ENCODE peak calls at places on chromosomes 7 and 10, in ten cellular contexts. One of them, this sample, is unnamed.
A peak's percentile ranks its signal among the peaks of the same experiment; 100 is the strongest.

GRCh38 chr10:52908483-52908882 is 135.9 kb upstream of the MBL2 start:
- DNase-seq in esophagus squamous epithelium: no peak
- DNase-seq in right atrium auricular region: no peak
- DNase-seq in H9: peak; percentile 38
- DNase-seq in heart right ventricle: no peak
- DNase-seq in CD4-positive, alpha-beta T cell: no peak
- DNase-seq in pancreas: no peak
- DNase-seq in CD8-positive, alpha-beta T cell: no peak
- DNase-seq in GM23338: peak; percentile 79
- DNase-seq in ovary: no peak
- DNase-seq in this sample: no peak

GRCh38 chr10:122112625-122113160 is 123.7 kb downstream of the TACC2 start:
- DNase-seq in CD8-positive, alpha-beta T cell: no peak
- DNase-seq in H9: peak; percentile 81
- DNase-seq in ovary: peak; percentile 89
- DNase-seq in right atrium auricular region: peak; percentile 94
- DNase-seq in heart right ventricle: peak; percentile 87
- DNase-seq in pancreas: peak; percentile 76
- DNase-seq in GM23338: peak; percentile 86
- DNase-seq in CD4-positive, alpha-beta T cell: no peak
- DNase-seq in esophagus squamous epithelium: no peak
- DNase-seq in this sample: peak; percentile 87

GRCh38 chr7:87564290-87564963 is 36.3 kb downstream of the ABCB1 start:
- DNase-seq in right atrium auricular region: no peak
- DNase-seq in heart right ventricle: no peak
- DNase-seq in CD4-positive, alpha-beta T cell: peak; percentile 0
- DNase-seq in esophagus squamous epithelium: no peak
- DNase-seq in GM23338: peak; percentile 77
- DNase-seq in pancreas: peak; percentile 36
- DNase-seq in CD8-positive, alpha-beta T cell: peak; percentile 3
- DNase-seq in H9: peak; percentile 75
- DNase-seq in ovary: no peak
- DNase-seq in this sample: no peak

GRCh38 chr7:78198756-78199155 is 400.2 kb downstream of the PHTF2 start:
- DNase-seq in pancreas: no peak
- DNase-seq in CD8-positive, alpha-beta T cell: no peak
- DNase-seq in CD4-positive, alpha-beta T cell: no peak
- DNase-seq in heart right ventricle: no peak
- DNase-seq in right atrium auricular region: no peak
- DNase-seq in ovary: no peak
- DNase-seq in GM23338: no peak
- DNase-seq in esophagus squamous epithelium: no peak
- DNase-seq in H9: no peak
- DNase-seq in this sample: no peak

GRCh38 chr7:83271212-83272099 is 108.8 kb upstream of the PCLO start:
- DNase-seq in CD8-positive, alpha-beta T cell: no peak
- DNase-seq in GM23338: peak; percentile 59
- DNase-seq in pancreas: no peak
- DNase-seq in heart right ventricle: no peak
- DNase-seq in H9: no peak
- DNase-seq in esophagus squamous epithelium: no peak
- DNase-seq in right atrium auricular region: no peak
- DNase-seq in ovary: no peak
- DNase-seq in CD4-positive, alpha-beta T cell: no peak
- DNase-seq in this sample: no peak

GRCh38 chr10:61475449-61475873 is 22.3 kb upstream of the TMEM26 start:
- DNase-seq in heart right ventricle: no peak
- DNase-seq in CD8-positive, alpha-beta T cell: no peak
- DNase-seq in pancreas: no peak
- DNase-seq in CD4-positive, alpha-beta T cell: no peak
- DNase-seq in right atrium auricular region: no peak
- DNase-seq in esophagus squamous epithelium: no peak
- DNase-seq in GM23338: no peak
- DNase-seq in H9: no peak
- DNase-seq in ovary: no peak
- DNase-seq in this sample: no peak

GRCh38 chr10:49396666-49396999 is 744 bp upstream of the DRGX start:
- DNase-seq in right atrium auricular region: no peak
- DNase-seq in H9: no peak
- DNase-seq in esophagus squamous epithelium: no peak
- DNase-seq in CD8-positive, alpha-beta T cell: no peak
- DNase-seq in GM23338: no peak
- DNase-seq in ovary: no peak
- DNase-seq in heart right ventricle: no peak
- DNase-seq in CD4-positive, alpha-beta T cell: no peak
- DNase-seq in pancreas: no peak
- DNase-seq in this sample: no peak

GRCh38 chr7:100692578-100692961 is 1.5 kb downstream of the GIGYF1 start:
- DNase-seq in GM23338: no peak
- DNase-seq in H9: no peak
- DNase-seq in CD4-positive, alpha-beta T cell: no peak
- DNase-seq in heart right ventricle: no peak
- DNase-seq in right atrium auricular region: no peak
- DNase-seq in ovary: peak; percentile 30
- DNase-seq in pancreas: no peak
- DNase-seq in esophagus squamous epithelium: no peak
- DNase-seq in CD8-positive, alpha-beta T cell: no peak
- DNase-seq in this sample: no peak

GRCh38 chr10:27658788-27659187 is 86.8 kb downstream of the MKX start:
- DNase-seq in right atrium auricular region: no peak
- DNase-seq in H9: no peak
- DNase-seq in heart right ventricle: no peak
- DNase-seq in CD4-positive, alpha-beta T cell: no peak
- DNase-seq in CD8-positive, alpha-beta T cell: no peak
- DNase-seq in GM23338: no peak
- DNase-seq in esophagus squamous epithelium: no peak
- DNase-seq in ovary: no peak
- DNase-seq in pancreas: no peak
- DNase-seq in this sample: no peak

GRCh38 chr10:22690614-22691431 is 23.6 kb downstream of the PIP4K2A start:
- DNase-seq in ovary: no peak
- DNase-seq in CD8-positive, alpha-beta T cell: no peak
- DNase-seq in H9: peak; percentile 55
- DNase-seq in heart right ventricle: no peak
- DNase-seq in right atrium auricular region: no peak
- DNase-seq in CD4-positive, alpha-beta T cell: no peak
- DNase-seq in GM23338: peak; percentile 64
- DNase-seq in pancreas: no peak
- DNase-seq in esophagus squamous epithelium: no peak
- DNase-seq in this sample: no peak

GRCh38 chr10:74753295-74754211 is 72.8 kb upstream of the KAT6B start:
- DNase-seq in CD8-positive, alpha-beta T cell: no peak
- DNase-seq in GM23338: peak; percentile 19
- DNase-seq in right atrium auricular region: no peak
- DNase-seq in CD4-positive, alpha-beta T cell: no peak
- DNase-seq in pancreas: no peak
- DNase-seq in ovary: peak; percentile 58
- DNase-seq in heart right ventricle: no peak
- DNase-seq in esophagus squamous epithelium: no peak
- DNase-seq in H9: peak; percentile 39
- DNase-seq in this sample: peak; percentile 84

GRCh38 chr7:46838463-46838862 is 743.4 kb downstream of the TNS3 start:
- DNase-seq in CD4-positive, alpha-beta T cell: no peak
- DNase-seq in right atrium auricular region: no peak
- DNase-seq in esophagus squamous epithelium: no peak
- DNase-seq in ovary: no peak
- DNase-seq in heart right ventricle: no peak
- DNase-seq in CD8-positive, alpha-beta T cell: no peak
- DNase-seq in pancreas: no peak
- DNase-seq in GM23338: no peak
- DNase-seq in H9: no peak
- DNase-seq in this sample: no peak

GRCh38 chr7:46833186-46833585 is 748.7 kb downstream of the TNS3 start:
- DNase-seq in heart right ventricle: no peak
- DNase-seq in GM23338: no peak
- DNase-seq in ovary: no peak
- DNase-seq in esophagus squamous epithelium: no peak
- DNase-seq in H9: no peak
- DNase-seq in right atrium auricular region: no peak
- DNase-seq in pancreas: no peak
- DNase-seq in CD4-positive, alpha-beta T cell: no peak
- DNase-seq in CD8-positive, alpha-beta T cell: no peak
- DNase-seq in this sample: no peak

GRCh38 chr7:46835556-46835955 is 746.4 kb downstream of the TNS3 start:
- DNase-seq in esophagus squamous epithelium: no peak
- DNase-seq in right atrium auricular region: no peak
- DNase-seq in GM23338: no peak
- DNase-seq in heart right ventricle: no peak
- DNase-seq in pancreas: no peak
- DNase-seq in CD8-positive, alpha-beta T cell: no peak
- DNase-seq in ovary: no peak
- DNase-seq in H9: no peak
- DNase-seq in CD4-positive, alpha-beta T cell: no peak
- DNase-seq in this sample: no peak

GRCh38 chr7:46832136-46832535 is 749.8 kb downstream of the TNS3 start:
- DNase-seq in GM23338: no peak
- DNase-seq in heart right ventricle: no peak
- DNase-seq in ovary: no peak
- DNase-seq in pancreas: no peak
- DNase-seq in right atrium auricular region: no peak
- DNase-seq in H9: no peak
- DNase-seq in esophagus squamous epithelium: no peak
- DNase-seq in CD4-positive, alpha-beta T cell: no peak
- DNase-seq in CD8-positive, alpha-beta T cell: no peak
- DNase-seq in this sample: no peak

GRCh38 chr7:46834921-46835320 is 747.0 kb downstream of the TNS3 start:
- DNase-seq in H9: no peak
- DNase-seq in pancreas: no peak
- DNase-seq in esophagus squamous epithelium: no peak
- DNase-seq in CD8-positive, alpha-beta T cell: no peak
- DNase-seq in ovary: no peak
- DNase-seq in GM23338: no peak
- DNase-seq in CD4-positive, alpha-beta T cell: no peak
- DNase-seq in right atrium auricular region: no peak
- DNase-seq in heart right ventricle: no peak
- DNase-seq in this sample: no peak
- H3K27ac ChIP-seq in H9: no peak overlapping the region
- H3K27ac ChIP-seq in pancreas: no peak overlapping the region
- H3K27ac ChIP-seq in esophagus squamous epithelium: no peak overlapping the region
- H3K27ac ChIP-seq in CD8-positive, alpha-beta T cell: no peak overlapping the region
- H3K27ac ChIP-seq in ovary: no peak overlapping the region
- H3K27ac ChIP-seq in GM23338: no peak overlapping the region
- H3K27ac ChIP-seq in CD4-positive, alpha-beta T cell: no peak overlapping the region
- H3K27ac ChIP-seq in right atrium auricular region: no peak overlapping the region
- H3K27ac ChIP-seq in heart right ventricle: no peak overlapping the region
- H3K27ac ChIP-seq in this sample: no peak overlapping the region

DNA sequence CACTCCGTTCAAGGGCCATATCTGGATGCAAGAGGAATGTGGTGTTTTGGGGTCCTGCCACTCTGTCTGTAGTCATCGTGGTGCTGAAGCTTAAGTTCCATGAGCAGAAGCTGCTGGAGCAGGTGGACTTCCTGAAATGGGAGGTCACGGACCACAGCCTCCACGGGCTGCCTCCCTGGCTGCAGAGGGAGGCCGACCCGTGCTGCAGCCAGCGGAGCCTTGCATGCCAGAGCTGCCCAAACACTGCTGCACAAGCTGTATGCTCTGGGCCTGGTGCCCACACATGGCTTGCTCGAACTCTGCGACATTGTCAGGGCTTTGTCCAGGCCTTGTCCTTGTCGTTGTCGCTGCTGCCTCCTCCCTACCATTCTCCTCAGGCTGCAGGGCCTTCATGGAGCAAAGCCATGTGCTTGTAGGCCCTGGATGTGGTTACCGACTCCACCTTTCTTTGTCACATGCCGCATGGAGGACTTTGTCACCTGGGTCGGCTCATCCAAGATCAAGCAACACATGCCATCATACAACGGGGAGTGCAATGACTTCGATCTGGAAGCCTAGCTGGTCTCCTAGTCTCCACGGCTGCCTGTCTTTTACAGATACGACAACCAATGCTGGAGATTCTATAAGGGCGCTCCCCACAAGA is 21.4 kb downstream of the GARIN1A start:
- DNase-seq in esophagus squamous epithelium: no peak
- DNase-seq in heart right ventricle: no peak
- DNase-seq in GM23338: no peak
- DNase-seq in pancreas: no peak
- DNase-seq in H9: no peak
- DNase-seq in CD8-positive, alpha-beta T cell: no peak
- DNase-seq in CD4-positive, alpha-beta T cell: no peak
- DNase-seq in ovary: no peak
- DNase-seq in right atrium auricular region: no peak
- DNase-seq in this sample: no peak
- H3K27me3 ChIP-seq in esophagus squamous epithelium: peaks cover 4% of the 10 kb centered on the region
- H3K27me3 ChIP-seq in heart right ventricle: peaks cover 22% of the 10 kb centered on the region
- H3K27me3 ChIP-seq in GM23338: peaks cover 17% of the 10 kb centered on the region
- H3K27me3 ChIP-seq in pancreas: no peaks in the 10 kb centered on the region
- H3K27me3 ChIP-seq in H9: no peaks in the 10 kb centered on the region
- H3K27me3 ChIP-seq in CD8-positive, alpha-beta T cell: peaks cover 14% of the 10 kb centered on the region
- H3K27me3 ChIP-seq in CD4-positive, alpha-beta T cell: peaks cover 30% of the 10 kb centered on the region
- H3K27me3 ChIP-seq in ovary: no peaks in the 10 kb centered on the region
- H3K27me3 ChIP-seq in right atrium auricular region: no peaks in the 10 kb centered on the region
- H3K27me3 ChIP-seq in this sample: no peaks in the 10 kb centered on the region

GRCh38 chr10:44862006-44862751 is 49.0 kb upstream of the TMEM72 start:
- DNase-seq in pancreas: no peak
- DNase-seq in ovary: no peak
- DNase-seq in CD4-positive, alpha-beta T cell: no peak
- DNase-seq in H9: no peak
- DNase-seq in CD8-positive, alpha-beta T cell: no peak
- DNase-seq in GM23338: no peak
- DNase-seq in heart right ventricle: no peak
- DNase-seq in esophagus squamous epithelium: no peak
- DNase-seq in right atrium auricular region: peak; percentile 50
- DNase-seq in this sample: no peak
- H3K27ac ChIP-seq in pancreas: no peak overlapping the region
- H3K27ac ChIP-seq in ovary: no peak overlapping the region
- H3K27ac ChIP-seq in CD4-positive, alpha-beta T cell: no peak overlapping the region
- H3K27ac ChIP-seq in H9: no peak overlapping the region
- H3K27ac ChIP-seq in CD8-positive, alpha-beta T cell: no peak overlapping the region
- H3K27ac ChIP-seq in GM23338: no peak overlapping the region
- H3K27ac ChIP-seq in heart right ventricle: no peak overlapping the region
- H3K27ac ChIP-seq in esophagus squamous epithelium: no peak overlapping the region
- H3K27ac ChIP-seq in right atrium auricular region: no peak overlapping the region
- H3K27ac ChIP-seq in this sample: no peak overlapping the region

DNA sequence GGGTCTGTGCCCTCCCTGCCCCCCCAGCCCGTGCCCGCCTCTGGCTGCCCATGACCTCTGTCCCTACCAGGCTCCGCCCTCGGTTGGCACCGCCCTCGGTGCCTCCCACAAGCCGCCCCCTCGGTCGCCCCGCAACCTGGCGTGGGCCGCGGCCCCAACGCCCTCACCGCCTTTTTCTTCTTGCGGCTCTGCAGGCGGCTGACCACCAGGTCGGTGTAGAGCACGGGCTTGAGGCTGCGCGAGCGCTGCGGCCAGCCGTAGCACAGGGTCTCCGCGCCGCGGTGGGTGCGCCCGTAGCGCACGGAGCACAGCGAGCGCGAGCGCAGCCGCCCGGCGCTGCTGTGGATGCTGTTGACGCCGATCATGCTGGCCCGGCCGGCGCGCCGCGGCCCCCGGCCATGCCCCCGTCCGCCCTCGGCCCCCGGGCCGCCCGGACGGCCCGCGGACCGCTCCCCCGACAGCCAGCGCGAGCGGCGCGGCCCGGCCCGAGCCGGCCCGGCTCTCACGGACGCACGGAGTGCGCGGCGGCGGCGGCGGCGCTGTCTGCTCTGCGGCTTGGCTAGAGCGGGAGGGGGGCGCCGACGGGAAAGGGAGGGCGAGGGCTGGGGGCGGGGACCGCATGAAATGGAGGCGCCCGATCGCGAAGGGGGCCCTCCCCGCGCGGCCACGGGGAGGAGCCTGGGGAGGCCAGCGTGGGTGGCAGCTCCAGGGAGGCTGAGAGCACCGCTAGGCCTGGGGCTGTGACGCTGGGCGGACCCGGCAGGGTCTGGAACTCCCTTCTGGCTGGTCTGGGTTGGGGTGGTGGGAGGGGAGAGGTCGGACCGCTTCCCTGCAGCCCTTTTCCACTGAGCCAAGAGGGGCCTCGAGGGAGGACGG is 9.6 kb downstream of the PSD start:
- DNase-seq in esophagus squamous epithelium: no peak
- DNase-seq in CD4-positive, alpha-beta T cell: peak; percentile 58
- DNase-seq in ovary: peak; percentile 79
- DNase-seq in GM23338: peak; percentile 64
- DNase-seq in heart right ventricle: peak; percentile 38
- DNase-seq in CD8-positive, alpha-beta T cell: peak; percentile 52
- DNase-seq in right atrium auricular region: no peak
- DNase-seq in pancreas: no peak
- DNase-seq in H9: no peak
- DNase-seq in this sample: no peak
- H3K27me3 ChIP-seq in esophagus squamous epithelium: peaks cover 7% of the 10 kb centered on the region
- H3K27me3 ChIP-seq in CD4-positive, alpha-beta T cell: peaks cover 8% of the 10 kb centered on the region
- H3K27me3 ChIP-seq in ovary: no peaks in the 10 kb centered on the region
- H3K27me3 ChIP-seq in GM23338: peaks cover 53% of the 10 kb centered on the region
- H3K27me3 ChIP-seq in heart right ventricle: peaks cover 65% of the 10 kb centered on the region
- H3K27me3 ChIP-seq in CD8-positive, alpha-beta T cell: no peaks in the 10 kb centered on the region
- H3K27me3 ChIP-seq in right atrium auricular region: peaks cover 5% of the 10 kb centered on the region
- H3K27me3 ChIP-seq in pancreas: no peaks in the 10 kb centered on the region
- H3K27me3 ChIP-seq in H9: peaks cover 27% of the 10 kb centered on the region
- H3K27me3 ChIP-seq in this sample: peaks cover 6% of the 10 kb centered on the region